ENCODE peak calls at places on chromosome 6, in six cellular contexts. One of them, this sample, is unnamed. For H3K4me1 and H3K27me3, the result is how much of the 10 kb centered on the place peaks cover.

GRCh38 chr6:21612067-21612745 is 18.7 kb downstream of the SOX4 start:
- DNase-seq in HepG2: no peak
- DNase-seq in spleen: no peak
- DNase-seq in GM12878: no peak
- DNase-seq in adrenal gland: no peak
- DNase-seq in ovary: no peak
- DNase-seq in this sample: no peak

GRCh38 chr6:5999688-6000608 is 6.8 kb downstream of the NRN1 start:
- DNase-seq in HepG2: no peak
- DNase-seq in spleen: peak
- DNase-seq in GM12878: no peak
- DNase-seq in adrenal gland: no peak
- DNase-seq in ovary: no peak
- DNase-seq in this sample: no peak

GRCh38 chr6:40358473-40359460 is 228.4 kb downstream of the LRFN2 start:
- DNase-seq in HepG2: no peak
- DNase-seq in spleen: no peak
- DNase-seq in GM12878: no peak
- DNase-seq in adrenal gland: no peak
- DNase-seq in ovary: no peak
- DNase-seq in this sample: no peak

GRCh38 chr6:52368002-52368401 is 6.1 kb downstream of the PAQR8 start:
- DNase-seq in HepG2: no peak
- DNase-seq in spleen: no peak
- DNase-seq in GM12878: no peak
- DNase-seq in adrenal gland: no peak
- DNase-seq in ovary: no peak
- DNase-seq in this sample: no peak

GRCh38 chr6:161949531-161949930 is 675.7 kb upstream of the AGPAT4 start:
- DNase-seq in HepG2: no peak
- DNase-seq in spleen: no peak
- DNase-seq in GM12878: no peak
- DNase-seq in adrenal gland: no peak
- DNase-seq in ovary: no peak
- DNase-seq in this sample: no peak

GRCh38 chr6:88914180-88914579 is 49.2 kb downstream of the RNGTT start:
- DNase-seq in HepG2: no peak
- DNase-seq in spleen: no peak
- DNase-seq in GM12878: no peak
- DNase-seq in adrenal gland: no peak
- DNase-seq in ovary: no peak
- DNase-seq in this sample: no peak

GRCh38 chr6:157068691-157069228 is 254.6 kb downstream of the TMEM242 start:
- DNase-seq in HepG2: no peak
- DNase-seq in spleen: no peak
- DNase-seq in GM12878: peak
- DNase-seq in adrenal gland: no peak
- DNase-seq in ovary: no peak
- DNase-seq in this sample: no peak

GRCh38 chr6:19454296-19454998 is 382.7 kb upstream of the ID4 start:
- DNase-seq in HepG2: no peak
- DNase-seq in spleen: no peak
- DNase-seq in GM12878: no peak
- DNase-seq in adrenal gland: no peak
- DNase-seq in ovary: no peak
- DNase-seq in this sample: no peak

GRCh38 chr6:108798672-108799355 is 49.4 kb upstream of the ARMC2 start:
- DNase-seq in HepG2: no peak
- DNase-seq in spleen: peak
- DNase-seq in GM12878: no peak
- DNase-seq in adrenal gland: no peak
- DNase-seq in ovary: no peak
- DNase-seq in this sample: peak

GRCh38 chr6:7132398-7132797 is 24.6 kb downstream of the RREB1 start:
- DNase-seq in HepG2: no peak
- DNase-seq in spleen: no peak
- DNase-seq in GM12878: no peak
- DNase-seq in adrenal gland: no peak
- DNase-seq in ovary: no peak
- DNase-seq in this sample: no peak

GRCh38 chr6:42396720-42397119 is 55.0 kb downstream of the TRERF1 start:
- DNase-seq in HepG2: no peak
- DNase-seq in spleen: no peak
- DNase-seq in GM12878: no peak
- DNase-seq in adrenal gland: no peak
- DNase-seq in ovary: no peak
- DNase-seq in this sample: no peak

GRCh38 chr6:158095031-158095430 is 73.0 kb downstream of the SERAC1 start:
- DNase-seq in HepG2: peak
- DNase-seq in spleen: no peak
- DNase-seq in GM12878: no peak
- DNase-seq in adrenal gland: no peak
- DNase-seq in ovary: no peak
- DNase-seq in this sample: no peak

GRCh38 chr6:16069222-16069621 is 59.7 kb upstream of the MYLIP start:
- DNase-seq in HepG2: no peak
- DNase-seq in spleen: no peak
- DNase-seq in GM12878: no peak
- DNase-seq in adrenal gland: no peak
- DNase-seq in ovary: no peak
- DNase-seq in this sample: no peak

GRCh38 chr6:65760285-65760684 is 53.3 kb upstream of the EYS start:
- DNase-seq in HepG2: peak
- DNase-seq in spleen: no peak
- DNase-seq in GM12878: no peak
- DNase-seq in adrenal gland: no peak
- DNase-seq in ovary: no peak
- DNase-seq in this sample: no peak

GRCh38 chr6:31660998-31661866 is 654 bp upstream of the C6orf47 start:
- DNase-seq in HepG2: no peak
- DNase-seq in spleen: no peak
- DNase-seq in GM12878: no peak
- DNase-seq in adrenal gland: peak
- DNase-seq in ovary: no peak
- DNase-seq in this sample: no peak

GRCh38 chr6:31660224-31660997 is at the start of gene C6orf47:
- DNase-seq in HepG2: peak
- DNase-seq in spleen: peak
- DNase-seq in GM12878: no peak
- DNase-seq in adrenal gland: peak
- DNase-seq in ovary: peak
- DNase-seq in this sample: peak

GRCh38 chr6:31663961-31664789 is 622 bp downstream of the GPANK1 start:
- DNase-seq in HepG2: no peak
- DNase-seq in spleen: peak
- DNase-seq in GM12878: no peak
- DNase-seq in adrenal gland: peak
- DNase-seq in ovary: peak
- DNase-seq in this sample: peak

GRCh38 chr6:31663087-31663960 is 1.5 kb downstream of the GPANK1 start:
- DNase-seq in HepG2: no peak
- DNase-seq in spleen: no peak
- DNase-seq in GM12878: no peak
- DNase-seq in adrenal gland: no peak
- DNase-seq in ovary: no peak
- DNase-seq in this sample: no peak

DNA sequence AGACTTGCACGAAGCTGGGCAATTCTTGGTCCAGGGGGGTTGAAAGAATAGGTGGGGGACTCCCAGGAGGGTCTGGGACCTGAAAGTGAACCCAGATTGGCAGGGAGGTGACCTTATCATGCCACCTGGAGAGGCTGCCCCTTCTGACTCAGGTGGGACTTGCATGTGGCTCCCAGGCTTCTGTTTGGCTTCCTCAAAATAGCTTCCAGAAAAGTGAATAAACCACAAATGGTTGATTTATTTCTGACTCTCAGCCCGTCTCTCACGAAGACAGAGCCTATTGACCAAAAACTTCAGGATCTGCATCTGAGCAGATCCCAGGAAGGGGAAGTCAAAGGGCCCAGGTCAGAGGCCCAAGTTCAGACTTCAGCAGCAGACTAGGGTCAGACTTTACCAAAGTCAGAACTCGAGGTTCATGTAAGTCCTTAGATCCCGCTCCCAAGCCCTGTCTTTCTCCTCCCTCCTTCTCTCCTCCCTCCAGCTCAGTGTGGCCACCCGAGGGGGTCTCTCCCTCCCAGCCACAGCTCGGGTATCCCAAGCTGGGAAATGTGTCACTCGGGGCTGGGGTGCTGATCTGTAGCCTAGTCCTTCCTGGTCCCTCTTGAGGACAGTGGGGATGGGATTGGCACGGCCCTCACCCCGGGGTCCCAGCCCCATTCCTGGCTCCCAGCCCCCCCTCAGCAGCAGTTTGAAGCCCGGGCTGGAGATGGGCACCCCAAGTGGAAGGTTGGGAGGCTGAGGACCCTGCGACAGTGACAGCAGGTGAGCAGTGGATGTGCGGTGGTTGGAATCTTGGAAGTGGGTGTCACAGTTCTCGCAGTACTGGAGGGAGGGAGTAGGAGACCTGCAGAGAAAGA is 1.5 kb upstream of the C6orf47 start:
- DNase-seq in HepG2: no peak
- DNase-seq in spleen: no peak
- DNase-seq in GM12878: no peak
- DNase-seq in adrenal gland: no peak
- DNase-seq in ovary: no peak
- DNase-seq in this sample: no peak
- H3K4me1 ChIP-seq in HepG2: half or more
- H3K4me1 ChIP-seq in spleen: half or more
- H3K4me1 ChIP-seq in GM12878: under half
- H3K4me1 ChIP-seq in adrenal gland: under half
- H3K4me1 ChIP-seq in ovary: under half
- H3K4me1 ChIP-seq in this sample: half or more

DNA sequence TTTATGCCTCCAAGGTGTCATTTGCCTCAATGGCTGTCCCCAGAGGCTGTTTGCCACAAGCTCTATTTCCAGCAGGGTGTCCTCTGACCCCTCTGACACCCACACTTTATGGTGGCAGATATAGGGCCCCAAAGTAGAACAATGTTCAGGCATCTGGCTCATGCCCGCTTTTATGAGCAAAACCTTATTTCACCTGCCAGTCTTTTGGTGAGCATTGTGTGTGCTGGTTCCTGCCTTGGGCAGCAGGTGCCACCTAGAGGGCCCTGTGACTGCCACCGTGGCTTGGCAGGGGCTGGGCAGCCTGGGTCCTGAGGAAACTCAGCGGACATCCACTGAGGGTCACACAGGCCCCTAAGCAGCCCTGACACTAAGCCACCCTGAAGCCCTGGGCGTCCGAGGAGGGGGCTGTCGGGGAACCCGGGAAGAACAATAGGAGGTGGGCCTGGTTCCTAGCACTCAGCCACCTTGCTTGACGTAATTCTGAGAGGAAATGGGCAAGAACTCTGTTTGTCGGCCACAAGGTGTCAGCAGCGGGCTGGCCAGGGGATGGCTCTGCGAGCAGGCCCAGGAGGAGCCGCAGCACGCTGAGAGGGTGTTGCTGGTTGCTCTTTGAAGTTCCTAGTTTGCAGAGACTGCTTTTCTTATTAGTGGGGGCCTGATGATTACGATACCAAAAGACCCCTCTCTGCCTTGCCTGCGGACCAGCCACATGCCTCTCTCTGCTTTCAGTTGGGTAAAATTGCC is 148.9 kb downstream of the SCML4 start:
- DNase-seq in HepG2: peak
- DNase-seq in spleen: peak
- DNase-seq in GM12878: peak
- DNase-seq in adrenal gland: peak
- DNase-seq in ovary: peak
- DNase-seq in this sample: peak
- TF ChIP-seq POLR2A in HepG2: no peak
- TF ChIP-seq POLR2A in spleen: no peak
- TF ChIP-seq POLR2A in GM12878: no peak
- TF ChIP-seq POLR2A in adrenal gland: no peak
- TF ChIP-seq POLR2A in ovary: no peak
- TF ChIP-seq POLR2A in this sample: no peak

DNA sequence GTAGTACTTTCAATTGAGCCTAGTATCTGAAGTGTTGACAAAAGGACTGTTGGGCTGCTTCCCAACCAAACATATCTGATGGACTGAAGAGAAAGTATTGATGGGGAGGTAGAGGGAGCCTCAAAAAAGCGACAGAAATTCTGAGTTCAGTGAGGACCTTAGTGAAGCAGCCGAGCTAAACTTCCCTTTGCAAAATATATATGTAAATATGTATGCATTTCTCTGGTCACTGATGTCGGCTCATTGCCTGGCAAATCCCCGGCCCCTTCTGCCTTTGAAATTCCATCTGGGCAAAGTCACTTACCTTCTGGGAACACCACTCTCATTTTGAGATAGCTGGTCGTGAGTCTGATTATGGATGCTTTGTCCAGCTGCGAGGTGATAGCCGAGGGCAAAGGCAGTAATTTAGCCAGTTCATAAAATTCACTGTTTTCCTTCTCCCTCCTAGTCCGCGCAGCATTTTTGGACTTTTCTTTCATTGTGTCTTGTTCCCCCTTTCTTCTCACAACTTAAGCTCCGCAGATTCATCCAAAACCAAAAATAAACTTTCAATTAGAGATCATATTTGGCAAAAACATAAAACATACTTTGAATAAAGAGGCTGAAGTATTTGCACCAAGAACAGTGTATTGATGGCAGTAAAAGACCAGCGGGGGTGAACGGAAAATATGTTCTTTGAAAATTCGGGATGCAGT is 1.6 kb downstream of the SIM1 start:
- DNase-seq in HepG2: no peak
- DNase-seq in spleen: no peak
- DNase-seq in GM12878: no peak
- DNase-seq in adrenal gland: no peak
- DNase-seq in ovary: no peak
- DNase-seq in this sample: peak
- H3K27me3 ChIP-seq in HepG2: under half
- H3K27me3 ChIP-seq in spleen: half or more
- H3K27me3 ChIP-seq in GM12878: half or more
- H3K27me3 ChIP-seq in adrenal gland: half or more
- H3K27me3 ChIP-seq in ovary: under half
- H3K27me3 ChIP-seq in this sample: half or more

GRCh38 chr6:43706788-43707187 is 19.2 kb upstream of the MRPS18A start:
- DNase-seq in HepG2: peak
- DNase-seq in spleen: no peak
- DNase-seq in GM12878: no peak
- DNase-seq in adrenal gland: no peak
- DNase-seq in ovary: no peak
- DNase-seq in this sample: peak

GRCh38 chr6:43705996-43706395 is 18.4 kb upstream of the MRPS18A start:
- DNase-seq in HepG2: no peak
- DNase-seq in spleen: no peak
- DNase-seq in GM12878: no peak
- DNase-seq in adrenal gland: no peak
- DNase-seq in ovary: no peak
- DNase-seq in this sample: peak

GRCh38 chr6:43702147-43702521 is 14.5 kb upstream of the MRPS18A start:
- DNase-seq in HepG2: no peak
- DNase-seq in spleen: no peak
- DNase-seq in GM12878: no peak
- DNase-seq in adrenal gland: no peak
- DNase-seq in ovary: no peak
- DNase-seq in this sample: no peak

GRCh38 chr6:43702522-43703440 is 15.2 kb upstream of the MRPS18A start:
- DNase-seq in HepG2: peak
- DNase-seq in spleen: peak
- DNase-seq in GM12878: no peak
- DNase-seq in adrenal gland: peak
- DNase-seq in ovary: peak
- DNase-seq in this sample: peak

GRCh38 chr6:43703512-43704429 is 16.2 kb upstream of the MRPS18A start:
- DNase-seq in HepG2: no peak
- DNase-seq in spleen: no peak
- DNase-seq in GM12878: no peak
- DNase-seq in adrenal gland: no peak
- DNase-seq in ovary: no peak
- DNase-seq in this sample: peak
- H3K4me1 ChIP-seq in HepG2: half or more
- H3K4me1 ChIP-seq in spleen: half or more
- H3K4me1 ChIP-seq in GM12878: under half
- H3K4me1 ChIP-seq in adrenal gland: under half
- H3K4me1 ChIP-seq in ovary: under half
- H3K4me1 ChIP-seq in this sample: half or more